ENCODE peak calls at places on chromosomes 3 and 15, in nine cellular contexts. V is dorsolateral prefrontal cortex, C is A549, X is AG04450, N is upper lobe of right lung, S is AG09309, Z is AG04449, T is GM20000, F is fibroblast of pulmonary artery. E is an unnamed sample.

GRCh38 chr3:172279191-172279640 is 169.0 kb downstream of the GHSR start:
- DNase-seq in N (no peak), S (no peak), C (no peak), Z (no peak), T (no peak), V (no peak), X (no peak), F (no peak), E (no peak)

GRCh38 chr3:128503164-128503651 is 10.2 kb upstream of the GATA2 start:
- DNase-seq in C (peak; percentile 35), S (no peak), F (no peak), N (no peak), X (no peak), Z (no peak), T (no peak), V (no peak), E (peak; percentile 13)

GRCh38 chr3:147159141-147159540 is 247.2 kb downstream of the ZIC4 start:
- DNase-seq in F (no peak), S (no peak), N (no peak), V (no peak), X (no peak), T (no peak), C (no peak), Z (no peak), E (no peak)

GRCh38 chr3:147713234-147714133 is 304.3 kb downstream of the ZIC1 start:
- DNase-seq in F (no peak), Z (no peak), V (no peak), T (no peak), C (no peak), N (no peak), S (no peak), X (no peak), E (no peak)

GRCh38 chr15:68379058-68379758 is 52.8 kb downstream of the ITGA11 start:
- DNase-seq in T (no peak), S (no peak), Z (no peak), C (no peak), V (no peak), F (no peak), X (no peak), N (no peak), E (no peak)

GRCh38 chr3:178382388-178383061 is 153.7 kb upstream of the KCNMB2 start:
- DNase-seq in V (no peak), C (peak; percentile 13), T (no peak), Z (peak; percentile 96), F (peak; percentile 77), X (peak; percentile 78), N (no peak), S (peak; percentile 95), E (no peak)

GRCh38 chr3:51711352-51712019 is 4.6 kb downstream of the GRM2 start:
- DNase-seq in F (no peak), S (no peak), Z (no peak), V (no peak), T (peak; percentile 10), N (peak; percentile 36), C (no peak), X (no peak), E (no peak)

GRCh38 chr3:4741404-4742307 is 237.6 kb upstream of the BHLHE40 start:
- DNase-seq in V (peak; percentile 15), Z (peak; percentile 97), T (no peak), X (peak; percentile 90), N (no peak), S (peak; percentile 98), F (peak; percentile 99), C (peak; percentile 97), E (no peak)

GRCh38 chr15:58521293-58521991 is 89.7 kb downstream of the LIPC start:
- DNase-seq in S (no peak), Z (no peak), N (peak; percentile 78), X (peak; percentile 26), T (no peak), F (peak; percentile 90), C (peak; percentile 66), V (peak; percentile 55), E (no peak)

GRCh38 chr15:91219203-91219602 is 119.1 kb downstream of the SV2B start:
- DNase-seq in N (no peak), X (no peak), S (no peak), Z (no peak), V (no peak), F (no peak), T (no peak), C (no peak), E (no peak)

GRCh38 chr3:11132861-11133260 is 21.4 kb upstream of the HRH1 start:
- DNase-seq in F (no peak), C (no peak), N (no peak), V (no peak), S (no peak), Z (no peak), X (no peak), T (no peak), E (no peak)

GRCh38 chr3:124774305-124774673 is 44.0 kb downstream of the UMPS start:
- DNase-seq in S (no peak), C (peak; percentile 56), T (no peak), F (peak; percentile 82), V (no peak), Z (no peak), N (no peak), X (peak; percentile 53), E (no peak)

GRCh38 chr3:27253831-27254230 is 115.4 kb downstream of the NEK10 start:
- DNase-seq in S (peak; percentile 2), N (peak; percentile 71), V (peak; percentile 3), C (peak; percentile 55), T (peak; percentile 11), Z (no peak), X (no peak), F (peak; percentile 51), E (peak; percentile 24)

GRCh38 chr3:122578110-122578740 is 775 bp downstream of the PARP15 start:
- DNase-seq in N (no peak), F (no peak), S (no peak), V (no peak), X (no peak), T (no peak), C (no peak), Z (no peak), E (no peak)

GRCh38 chr3:52280046-52280445 is 1.6 kb upstream of the WDR82 start:
- DNase-seq in Z (no peak), V (no peak), C (no peak), S (no peak), X (no peak), F (peak; percentile 70), N (no peak), T (no peak), E (no peak)

GRCh38 chr15:76341366-76342045 is 4.9 kb downstream of the ISL2 start:
- DNase-seq in Z (no peak), N (no peak), T (peak; percentile 42), F (no peak), C (no peak), V (no peak), X (no peak), S (no peak), E (peak; percentile 70)
- TF ChIP-seq CTCF in Z (no peak), N (no peak), T (no peak), F (no peak), C (no peak), V (no peak), X (no peak), S (no peak), E (no peak)

GRCh38 chr3:152193673-152194267 is 75.0 kb upstream of the MBNL1 start:
- DNase-seq in F (no peak), X (no peak), N (peak; percentile 51), Z (no peak), V (no peak), T (no peak), S (no peak), C (no peak), E (no peak)
- TF ChIP-seq CTCF in F (no peak), X (no peak), N (no peak), Z (no peak), V (no peak), T (no peak), S (no peak), C (no peak), E (no peak)

GRCh38 chr3:192212335-192212734 is 515.0 kb downstream of the FGF12 start:
- DNase-seq in T (no peak), C (no peak), F (no peak), X (no peak), V (no peak), N (no peak), Z (no peak), S (no peak), E (no peak)
- TF ChIP-seq CTCF in T (no peak), C (no peak), F (no peak), X (no peak), V (no peak), N (no peak), Z (no peak), S (no peak), E (no peak)

DNA sequence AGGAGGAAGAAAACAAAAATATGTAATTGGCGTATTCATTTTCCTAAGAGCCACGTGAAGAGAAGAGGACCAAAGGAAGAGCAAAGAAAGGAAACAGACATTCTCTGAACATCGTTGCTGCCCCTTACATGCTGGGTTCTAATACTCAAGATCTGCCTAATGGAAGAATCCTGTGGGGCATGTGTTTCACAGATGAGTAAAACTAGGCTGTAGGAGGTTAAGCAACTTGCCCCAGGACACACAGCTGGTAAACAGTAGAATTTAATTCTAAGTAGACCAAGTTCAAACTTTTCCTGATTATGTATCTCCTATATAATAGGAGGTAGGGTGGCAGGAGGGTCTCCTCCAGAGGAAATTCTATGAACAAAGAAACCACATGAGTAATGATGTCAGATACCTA is 106.1 kb upstream of the TNFAIP8L3 start:
- DNase-seq in Z (no peak), F (no peak), S (no peak), V (no peak), N (no peak), T (no peak), C (no peak), X (no peak), E (no peak)
- TF ChIP-seq CTCF in Z (no peak), F (no peak), S (no peak), V (no peak), N (no peak), T (no peak), C (no peak), X (no peak), E (no peak)

GRCh38 chr15:66588537-66588936 is 22.7 kb upstream of the LCTL start:
- DNase-seq in N (no peak), F (no peak), T (no peak), V (no peak), C (no peak), S (no peak), Z (no peak), X (no peak), E (no peak)
- TF ChIP-seq CTCF in N (no peak), F (peak; percentile 9), T (peak; percentile 31), V (no peak), C (peak; percentile 18), S (no peak), Z (no peak), X (peak; percentile 4), E (no peak)

GRCh38 chr3:65436580-65436979 is 602.1 kb downstream of the MAGI1 start:
- DNase-seq in S (no peak), N (no peak), Z (no peak), X (no peak), T (no peak), V (no peak), C (peak; percentile 27), F (peak; percentile 20), E (peak; percentile 58)
- TF ChIP-seq CTCF in S (peak; percentile 20), N (no peak), Z (no peak), X (peak; percentile 19), T (peak; percentile 17), V (peak; percentile 58), C (peak; percentile 42), F (peak; percentile 42), E (peak; percentile 42)

GRCh38 chr3:55481918-55482495 is 5.1 kb downstream of the WNT5A start:
- DNase-seq in Z (no peak), X (no peak), F (peak; percentile 30), S (no peak), N (peak; percentile 61), V (peak; percentile 48), C (no peak), T (no peak), E (peak; percentile 68)
- TF ChIP-seq CTCF in Z (peak; percentile 47), X (peak; percentile 35), F (no peak), S (peak; percentile 39), N (no peak), V (no peak), C (no peak), T (no peak), E (no peak)

E was measured in glutamatergic neuron.